ENCODE peak calls at places on chromosome 10, in six cellular contexts. P is AG04449, W is MCF 10A, D is nephron progenitor cell, R is stomach, N is HFFc6. V is an unnamed sample.

GRCh38 chr10:50392966-50393718 is 141.8 kb upstream of the ASAH2 start:
- DNase-seq in P (no peak), W (peak), D (no peak), R (no peak), N (no peak), V (peak)

GRCh38 chr10:3622845-3623621 is 162.0 kb downstream of the KLF6 start:
- DNase-seq in P (no peak), W (peak), D (no peak), R (no peak), N (peak), V (peak)

GRCh38 chr10:133464582-133465031 is 10.9 kb downstream of the SCART1 start:
- DNase-seq in P (no peak), W (no peak), D (no peak), R (no peak), N (no peak), V (no peak)

GRCh38 chr10:124059552-124059951 is 33.8 kb downstream of the CHST15 start:
- DNase-seq in P (no peak), W (no peak), D (no peak), R (no peak), N (no peak), V (no peak)

GRCh38 chr10:129774736-129775401 is 189.2 kb downstream of the EBF3 start:
- DNase-seq in P (no peak), W (no peak), D (no peak), R (peak), N (no peak), V (no peak)

GRCh38 chr10:122850705-122851640 is 5.3 kb upstream of the CUZD1 start:
- DNase-seq in P (no peak), W (peak), D (no peak), R (no peak), N (no peak), V (no peak)

GRCh38 chr10:2817923-2818322 is 249.4 kb upstream of the PFKP start:
- DNase-seq in P (no peak), W (no peak), D (no peak), R (no peak), N (no peak), V (no peak)

GRCh38 chr10:133476641-133476990 is 22.9 kb downstream of the SCART1 start:
- DNase-seq in P (no peak), W (no peak), D (no peak), R (no peak), N (no peak), V (no peak)

GRCh38 chr10:62343000-62343399 is 31.2 kb upstream of the ZNF365 start:
- DNase-seq in P (no peak), W (no peak), D (no peak), R (no peak), N (no peak), V (no peak)

GRCh38 chr10:86256690-86257315 is 109.8 kb downstream of the GRID1 start:
- DNase-seq in P (no peak), W (no peak), D (no peak), R (no peak), N (no peak), V (no peak)

GRCh38 chr10:118332247-118332646 is 9.9 kb downstream of the FAM204A start:
- DNase-seq in P (no peak), W (peak), D (no peak), R (no peak), N (no peak), V (no peak)

GRCh38 chr10:80945267-80945880 is 407.7 kb downstream of the SH2D4B start:
- DNase-seq in P (no peak), W (peak), D (no peak), R (no peak), N (no peak), V (no peak)

GRCh38 chr10:43237631-43238446 is 29.0 kb downstream of the RASGEF1A start:
- DNase-seq in P (no peak), W (no peak), D (no peak), R (no peak), N (no peak), V (no peak)

GRCh38 chr10:34078798-34079470 is 736.2 kb downstream of the PARD3 start:
- DNase-seq in P (no peak), W (no peak), D (no peak), R (no peak), N (no peak), V (peak)

GRCh38 chr10:10927608-10928007 is 90.1 kb upstream of the CELF2 start:
- DNase-seq in P (no peak), W (no peak), D (no peak), R (no peak), N (no peak), V (no peak)

GRCh38 chr10:28798428-28798955 is 121.2 kb downstream of the BAMBI start:
- DNase-seq in P (no peak), W (no peak), D (no peak), R (no peak), N (no peak), V (no peak)

GRCh38 chr10:26890956-26891355 is 30.2 kb upstream of the ABI1 start:
- DNase-seq in P (no peak), W (peak), D (peak), R (peak), N (peak), V (peak)

GRCh38 chr10:110426294-110427153 is 71.2 kb upstream of the DUSP5 start:
- DNase-seq in P (peak), W (no peak), D (no peak), R (no peak), N (peak), V (peak)

GRCh38 chr10:45373783-45374450 is at the start of gene ALOX5:
- DNase-seq in P (no peak), W (no peak), D (peak), R (peak), N (no peak), V (no peak)

GRCh38 chr10:6275022-6275997 is 72.6 kb downstream of the PFKFB3 start:
- DNase-seq in P (peak), W (peak), D (peak), R (peak), N (peak), V (peak)

GRCh38 chr10:51915031-51915542 is 215.7 kb upstream of the CSTF2T start:
- DNase-seq in P (no peak), W (no peak), D (no peak), R (no peak), N (no peak), V (no peak)

GRCh38 chr10:125144209-125144608 is 16.2 kb downstream of the CTBP2 start:
- DNase-seq in P (no peak), W (no peak), D (no peak), R (no peak), N (no peak), V (no peak)

GRCh38 chr10:124007773-124008145 is 85.6 kb downstream of the CHST15 start:
- DNase-seq in P (no peak), W (no peak), D (no peak), R (no peak), N (no peak), V (no peak)

GRCh38 chr10:47169631-47170030 is 130.4 kb upstream of the GDF10 start:
- DNase-seq in P (no peak), W (no peak), D (no peak), R (no peak), N (no peak), V (no peak)

GRCh38 chr10:107913317-107914294 is 749.1 kb upstream of the SORCS1 start:
- DNase-seq in P (no peak), W (no peak), D (no peak), R (no peak), N (no peak), V (no peak)

GRCh38 chr10:132138133-132138532 is 48.6 kb upstream of the DPYSL4 start:
- DNase-seq in P (no peak), W (no peak), D (no peak), R (no peak), N (no peak), V (no peak)

GRCh38 chr10:55370021-55370420 is 569.0 kb upstream of the PCDH15 start:
- DNase-seq in P (no peak), W (no peak), D (no peak), R (no peak), N (no peak), V (peak)

DNA sequence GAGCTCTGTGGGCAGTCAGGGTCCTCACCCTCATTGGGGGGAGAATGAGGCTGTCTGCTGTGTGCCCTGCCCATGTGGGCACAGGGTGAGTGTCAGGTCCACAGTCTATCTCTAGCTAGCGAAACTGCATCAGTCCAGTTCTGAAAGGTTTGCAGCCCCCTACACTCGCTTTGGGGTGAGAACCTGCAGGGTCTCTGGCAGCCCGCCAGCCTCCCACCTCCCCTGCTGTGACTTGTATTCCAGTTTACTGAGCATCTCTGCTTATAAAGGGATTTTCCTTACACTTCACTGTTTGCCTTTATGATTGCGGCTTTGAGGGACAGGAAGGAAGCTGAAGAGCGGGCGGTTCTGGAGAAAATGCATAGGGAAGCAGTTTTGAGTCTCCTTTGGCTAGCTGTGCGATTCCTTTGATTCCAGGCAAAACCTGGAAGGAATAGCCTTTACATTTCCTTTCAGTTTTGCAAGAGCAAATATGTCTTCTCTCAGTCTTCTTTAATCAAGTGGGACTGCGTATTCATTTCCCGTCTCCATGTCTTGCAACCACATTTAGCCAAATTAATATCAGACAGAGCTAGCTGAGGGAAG is 65.0 kb upstream of the TRIM8 start:
- DNase-seq in P (no peak), W (no peak), D (no peak), R (no peak), N (no peak), V (no peak)
- TF ChIP-seq CTCF in P (no peak), W (no peak), D (no peak), R (no peak), N (no peak), V (no peak)

GRCh38 chr10:19809481-19809880 is 6.8 kb upstream of the PLXDC2 start:
- DNase-seq in P (no peak), W (no peak), D (no peak), R (no peak), N (no peak), V (no peak)
- TF ChIP-seq CTCF in P (no peak), W (no peak), D (no peak), R (no peak), N (no peak), V (no peak)

DNA sequence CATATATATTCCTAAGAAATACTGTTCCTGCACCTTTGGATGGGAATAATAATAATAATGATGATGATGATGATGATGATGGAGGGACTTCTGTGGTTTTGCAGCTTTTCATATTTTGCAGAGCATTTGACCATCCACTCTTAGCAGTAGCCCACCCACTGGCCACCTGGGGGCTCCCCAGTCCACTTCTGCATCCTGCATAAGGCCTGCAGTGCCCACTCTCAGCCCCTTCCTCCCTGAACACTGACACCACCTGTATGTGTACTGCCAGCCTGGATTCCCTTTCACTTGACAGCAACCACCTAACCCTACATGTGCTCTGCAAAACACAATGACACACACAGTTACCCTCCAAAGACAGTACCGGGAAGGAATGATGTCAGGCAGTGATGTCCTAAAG is 131.4 kb downstream of the ADAM12 start:
- DNase-seq in P (no peak), W (no peak), D (peak), R (no peak), N (no peak), V (no peak)
- TF ChIP-seq CTCF in P (no peak), W (no peak), D (peak), R (no peak), N (no peak), V (peak)

GRCh38 chr10:36538945-36539586 is 586.3 kb upstream of the ANKRD30A start:
- DNase-seq in P (no peak), W (peak), D (no peak), R (peak), N (no peak), V (peak)
- TF ChIP-seq CTCF in P (no peak), W (no peak), D (no peak), R (no peak), N (no peak), V (peak)

DNA sequence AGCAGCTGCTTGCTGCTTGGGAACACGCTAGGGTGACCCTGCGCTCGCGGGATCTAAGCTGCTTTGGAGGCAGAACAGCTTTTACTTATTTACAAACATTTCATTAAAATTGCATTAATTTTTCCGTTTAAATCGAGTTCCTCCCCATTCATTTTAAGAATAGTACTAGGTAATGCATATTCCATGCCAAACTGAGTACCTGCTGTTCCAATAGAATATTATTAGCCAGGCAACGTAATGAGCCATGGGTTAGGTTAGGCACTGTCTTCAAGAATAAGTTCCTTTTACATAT is 860 bp downstream of the EXOC6 start:
- DNase-seq in P (no peak), W (peak), D (no peak), R (no peak), N (no peak), V (no peak)
- TF ChIP-seq CTCF in P (no peak), W (no peak), D (no peak), R (no peak), N (no peak), V (no peak)

GRCh38 chr10:112435013-112435619 is 11.6 kb downstream of the ZDHHC6 start:
- DNase-seq in P (no peak), W (peak), D (no peak), R (no peak), N (peak), V (no peak)
- TF ChIP-seq CTCF in P (peak), W (peak), D (peak), R (no peak), N (peak), V (peak)

V was measured in brain microvascular endothelial cell.